ENCODE peak calls at places on chromosomes 5 and 9, in seven cellular contexts. D is right lobe of liver, R is heart left ventricle, K is A549, Z is IMR-90, A is suprapubic skin, T is stomach. L is an unnamed sample.
A peak's percentile ranks its signal among the peaks of the same experiment; 100 is the strongest.

GRCh38 chr9:92294297-92294676 is 790 bp upstream of the IARS1 start:
- DNase-seq in D (no peak), R (no peak), K (peak; percentile 29), Z (peak; percentile 16), A (no peak), T (no peak), L (peak; percentile 53)

GRCh38 chr5:157388148-157388547 is 71.9 kb upstream of the NIPAL4 start:
- DNase-seq in D (no peak), R (no peak), K (no peak), Z (peak; percentile 24), A (no peak), T (no peak), L (no peak)

GRCh38 chr9:10999646-11000045 is 386.8 kb upstream of the PTPRD start:
- DNase-seq in D (no peak), R (no peak), K (no peak), Z (no peak), A (no peak), T (no peak), L (no peak)

GRCh38 chr9:126128494-126129142 is 198.0 kb upstream of the MVB12B start:
- DNase-seq in D (no peak), R (no peak), K (no peak), Z (no peak), A (no peak), T (peak; percentile 11), L (no peak)

GRCh38 chr9:35689601-35690446 is at the start of gene TPM2:
- DNase-seq in D (no peak), R (peak; percentile 88), K (peak; percentile 88), Z (peak; percentile 90), A (no peak), T (peak; percentile 37), L (peak; percentile 28)

GRCh38 chr5:9351535-9351934 is 194.3 kb downstream of the SEMA5A start:
- DNase-seq in D (no peak), R (no peak), K (no peak), Z (no peak), A (no peak), T (no peak), L (no peak)

GRCh38 chr5:20972419-20972925 is 984.5 kb upstream of the CDH18 start:
- DNase-seq in D (no peak), R (peak; percentile 19), K (peak; percentile 69), Z (peak; percentile 1), A (no peak), T (no peak), L (no peak)

GRCh38 chr5:91049800-91050199 is 333.3 kb downstream of the ARRDC3 start:
- DNase-seq in D (no peak), R (no peak), K (peak; percentile 54), Z (peak; percentile 34), A (no peak), T (no peak), L (no peak)

GRCh38 chr5:132411382-132411925 is 41.9 kb downstream of the SLC22A5 start:
- DNase-seq in D (peak; percentile 68), R (no peak), K (no peak), Z (no peak), A (no peak), T (peak; percentile 47), L (peak; percentile 77)

GRCh38 chr9:115525438-115526058 is 407.6 kb upstream of the TNC start:
- DNase-seq in D (no peak), R (no peak), K (no peak), Z (no peak), A (no peak), T (no peak), L (no peak)

GRCh38 chr5:103620851-103621547 is 58.4 kb upstream of the NUDT12 start:
- DNase-seq in D (no peak), R (no peak), K (no peak), Z (no peak), A (no peak), T (no peak), L (no peak)

GRCh38 chr9:91814681-91815212 is 135.3 kb downstream of the ROR2 start:
- DNase-seq in D (no peak), R (no peak), K (no peak), Z (no peak), A (no peak), T (no peak), L (no peak)

GRCh38 chr5:168057905-168058304 is 233.5 kb upstream of the WWC1 start:
- DNase-seq in D (no peak), R (no peak), K (peak; percentile 16), Z (no peak), A (no peak), T (no peak), L (no peak)

GRCh38 chr9:16806674-16807073 is 63.8 kb downstream of the BNC2 start:
- DNase-seq in D (no peak), R (no peak), K (no peak), Z (no peak), A (no peak), T (no peak), L (no peak)

GRCh38 chr9:70093095-70093494 is 49.4 kb downstream of the MAMDC2 start:
- DNase-seq in D (no peak), R (no peak), K (no peak), Z (no peak), A (no peak), T (no peak), L (no peak)

GRCh38 chr9:106753155-106753671 is 109.8 kb upstream of the ZNF462 start:
- DNase-seq in D (no peak), R (no peak), K (no peak), Z (peak; percentile 7), A (no peak), T (no peak), L (no peak)

GRCh38 chr5:145903113-145903512 is 30.3 kb upstream of the GRXCR2 start:
- DNase-seq in D (no peak), R (no peak), K (peak; percentile 30), Z (no peak), A (no peak), T (no peak), L (no peak)

GRCh38 chr5:177163500-177163899 is 29.9 kb downstream of the NSD1 start:
- DNase-seq in D (no peak), R (no peak), K (no peak), Z (no peak), A (no peak), T (no peak), L (no peak)

GRCh38 chr5:172768573-172769323 is 2.2 kb downstream of the DUSP1 start:
- DNase-seq in D (peak; percentile 69), R (no peak), K (peak; percentile 74), Z (peak; percentile 72), A (peak; percentile 70), T (peak; percentile 52), L (peak; percentile 30)
- TF ChIP-seq POLR2A in D (peak; percentile 67), R (peak; percentile 61), K (peak; percentile 36), Z (no peak), A (peak; percentile 38), T (no peak), L (no peak)

GRCh38 chr5:64690104-64690416 is 243 bp upstream of the SHISAL2B start:
- DNase-seq in D (no peak), R (no peak), K (no peak), Z (no peak), A (no peak), T (no peak), L (no peak)
- H3K4me3 ChIP-seq in D (no peak overlapping the region), R (peak overlapping the region; percentile 38), K (peak overlapping the region; percentile 43), Z (peak overlapping the region; percentile 17), A (peak overlapping the region; percentile 28), T (peak overlapping the region; percentile 29), L (no peak overlapping the region)

GRCh38 chr9:136386018-136386417 is 12.5 kb upstream of the CARD9 start:
- DNase-seq in D (no peak), R (no peak), K (no peak), Z (no peak), A (no peak), T (no peak), L (no peak)
- TF ChIP-seq CTCF in D (no peak), R (no peak), K (no peak), Z (no peak), A (no peak), T (no peak), L (no peak)

GRCh38 chr9:133576591-133577462 is 32.4 kb downstream of the FAM163B start:
- DNase-seq in D (no peak), R (no peak), K (no peak), Z (peak; percentile 28), A (no peak), T (no peak), L (no peak)
- TF ChIP-seq POLR2A in D (no peak), R (no peak), K (no peak), Z (no peak), A (no peak), T (no peak), L (no peak)